ENCODE peak calls at places on chromosomes 6 and 20, in five cellular contexts. S is Peyer's patch, T is uterus, X is ascending aorta, N is SK-N-SH. A is an unnamed sample.
A peak's percentile ranks its signal among the peaks of the same experiment; 100 is the strongest.

GRCh38 chr6:2739335-2739734 is 11.4 kb downstream of the MYLK4 start:
- DNase-seq in N (no peak), T (no peak), X (no peak), S (no peak), A (no peak)

GRCh38 chr20:60751826-60752225 is 500.2 kb upstream of the CDH4 start:
- DNase-seq in X (no peak), T (no peak), S (no peak), N (no peak), A (no peak)

GRCh38 chr20:3413393-3413889 is 6.0 kb upstream of the DNAAF9 start:
- DNase-seq in N (no peak), T (no peak), S (no peak), X (no peak), A (no peak)

GRCh38 chr6:142671791-142672190 is 273.2 kb downstream of the HIVEP2 start:
- DNase-seq in X (no peak), S (peak; percentile 51), T (no peak), N (no peak), A (no peak)

GRCh38 chr20:8385247-8385646 is 253.2 kb downstream of the PLCB1 start:
- DNase-seq in T (no peak), X (peak; percentile 61), N (no peak), S (no peak), A (no peak)

GRCh38 chr20:34703573-34704176 is 469 bp upstream of the TP53INP2 start:
- DNase-seq in N (peak; percentile 60), S (peak; percentile 63), X (peak; percentile 79), T (peak; percentile 38), A (no peak)

GRCh38 chr6:154615483-154616025 is 105.1 kb upstream of the CNKSR3 start:
- DNase-seq in N (peak; percentile 66), T (peak; percentile 73), X (peak; percentile 69), S (peak; percentile 92), A (no peak)

GRCh38 chr6:118324081-118324480 is 224.0 kb upstream of the PLN start:
- DNase-seq in T (no peak), S (no peak), X (no peak), N (no peak), A (no peak)

GRCh38 chr6:154230910-154231595 is 125.5 kb downstream of the IPCEF1 start:
- DNase-seq in T (no peak), X (no peak), N (no peak), S (no peak), A (no peak)

GRCh38 chr20:54320148-54320607 is 112.3 kb downstream of the PFDN4 start:
- DNase-seq in S (no peak), X (no peak), T (no peak), N (no peak), A (no peak)

GRCh38 chr6:109662192-109662591 is 28.8 kb downstream of the AK9 start:
- DNase-seq in S (no peak), N (no peak), T (no peak), X (no peak), A (no peak)

GRCh38 chr6:159540883-159541282 is 152.2 kb downstream of the SOD2 start:
- DNase-seq in X (no peak), T (no peak), N (no peak), S (no peak), A (no peak)

DNA sequence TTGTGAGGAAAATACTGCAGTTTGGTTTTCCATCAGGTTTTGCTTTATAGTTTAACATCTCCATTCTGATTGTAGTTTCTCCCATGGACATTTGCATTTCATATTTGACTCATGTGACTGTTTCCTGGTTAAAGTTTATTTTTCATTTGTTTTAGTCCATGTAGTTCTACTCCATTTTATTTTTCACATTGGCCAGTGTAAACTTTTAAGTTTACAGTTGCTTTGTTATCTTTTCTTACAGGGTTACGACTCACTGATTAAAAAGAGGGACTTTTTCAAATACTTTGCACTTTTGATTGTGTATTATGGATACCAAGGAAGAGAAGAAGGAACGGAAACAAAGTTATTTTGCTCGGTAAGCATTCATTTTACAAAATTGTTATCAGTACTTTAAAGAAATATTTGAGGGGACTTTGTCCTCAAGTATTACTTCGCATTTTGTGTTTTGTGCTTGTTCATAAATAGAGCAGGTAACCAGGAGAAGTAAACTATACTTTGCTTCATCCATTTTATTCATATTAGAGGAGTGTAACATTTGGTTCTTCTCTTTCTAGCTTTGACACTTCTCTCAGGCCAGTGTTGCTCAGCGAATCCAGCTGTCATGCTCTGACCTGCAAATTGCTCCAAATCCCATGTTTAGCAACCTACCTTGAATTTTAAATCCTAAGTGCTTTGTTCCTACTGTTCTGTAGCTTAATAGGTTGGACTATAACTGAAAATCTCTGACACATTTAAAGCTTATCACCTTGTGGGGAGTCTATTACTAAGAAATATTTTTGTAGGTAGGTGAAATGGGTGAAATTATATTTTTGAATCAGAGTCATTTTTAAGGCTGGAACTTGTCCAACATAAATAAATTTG is 24.5 kb downstream of the NCOA7 start:
- DNase-seq in N (no peak), X (no peak), T (no peak), S (no peak), A (no peak)
- H3K27ac ChIP-seq in N (peak overlapping the region; percentile 16), X (peak overlapping the region; percentile 10), T (peak overlapping the region; percentile 24), S (peak overlapping the region; percentile 21), A (no peak overlapping the region)

DNA sequence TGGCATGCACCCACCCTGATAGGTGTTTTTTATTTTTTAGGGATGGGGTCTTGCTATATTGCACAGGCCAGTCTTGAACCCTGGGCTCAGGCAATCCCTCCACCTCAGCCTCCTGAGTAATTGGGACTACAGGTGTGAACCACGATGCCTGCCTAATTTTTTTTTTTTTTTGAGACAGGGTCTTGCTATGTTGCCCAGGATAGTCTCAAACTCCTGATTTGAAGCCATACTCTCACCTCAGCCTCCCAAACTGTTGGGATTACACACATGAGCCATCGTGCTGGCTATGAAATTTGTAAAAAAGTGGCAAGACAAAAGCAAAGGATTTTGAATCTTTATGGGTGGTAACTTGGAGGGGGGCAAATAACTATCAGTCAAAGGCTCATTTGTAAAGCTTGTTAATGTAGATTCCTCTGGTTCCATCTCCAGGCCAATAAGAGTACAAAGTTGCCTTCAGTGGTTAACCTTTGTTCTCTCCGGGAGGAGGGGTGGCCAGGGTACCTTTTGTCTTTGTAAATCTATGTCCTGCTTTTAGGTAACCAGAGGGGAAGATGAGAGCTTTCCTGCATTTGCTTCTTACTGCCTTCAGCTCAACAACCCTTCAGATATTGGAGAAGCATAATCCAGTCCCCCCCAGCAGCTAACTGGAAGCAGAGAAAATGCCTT is 372.0 kb upstream of the JARID2 start:
- DNase-seq in S (no peak), T (no peak), X (no peak), N (no peak), A (no peak)
- H3K27ac ChIP-seq in S (no peak overlapping the region), T (no peak overlapping the region), X (no peak overlapping the region), N (no peak overlapping the region), A (no peak overlapping the region)

DNA sequence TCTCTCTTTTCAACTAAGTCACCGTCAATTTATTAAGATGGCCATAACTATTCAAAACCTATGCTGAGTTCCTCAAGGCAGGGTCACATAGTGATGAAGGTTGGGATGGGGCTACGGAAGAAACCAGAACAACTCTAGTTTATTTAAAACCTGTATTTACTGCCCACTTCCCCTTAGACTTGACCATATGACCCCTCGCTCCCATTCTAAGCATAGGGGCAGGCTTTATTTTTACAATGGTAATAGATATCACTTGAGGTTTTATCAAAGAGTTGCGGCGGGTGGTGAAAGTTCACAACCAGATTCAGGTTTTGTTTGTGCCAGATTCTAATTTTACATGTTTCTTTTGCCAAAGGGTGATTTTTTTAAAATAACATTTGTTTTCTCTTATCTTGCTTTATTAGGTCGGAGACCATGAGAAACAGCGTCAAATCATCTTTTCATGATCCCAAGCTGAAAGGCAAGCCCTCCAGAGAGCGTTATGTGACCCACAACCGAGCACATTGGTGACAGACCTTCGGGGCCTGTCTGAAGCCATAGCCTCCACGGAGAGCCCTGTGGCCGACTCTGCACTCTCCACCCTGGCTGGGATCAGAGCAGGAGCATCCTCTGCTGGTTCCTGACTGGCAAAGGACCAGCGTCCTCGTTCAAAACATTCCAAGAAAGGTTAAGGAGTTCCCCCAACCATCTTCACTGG is 5.5 kb downstream of the EDN1 start:
- DNase-seq in T (no peak), S (no peak), X (no peak), N (no peak), A (no peak)
- H3K27ac ChIP-seq in T (no peak overlapping the region), S (peak overlapping the region; percentile 72), X (peak overlapping the region; percentile 85), N (peak overlapping the region; percentile 62), A (no peak overlapping the region)

GRCh38 chr6:165119231-165120020 is 190.0 kb downstream of the C6orf118 start:
- DNase-seq in N (no peak), S (no peak), X (no peak), T (no peak), A (no peak)

GRCh38 chr6:165117121-165117520 is 192.3 kb downstream of the C6orf118 start:
- DNase-seq in X (no peak), N (no peak), T (no peak), S (no peak), A (no peak)

GRCh38 chr6:165118736-165119135 is 190.7 kb downstream of the C6orf118 start:
- DNase-seq in N (no peak), T (no peak), X (no peak), S (no peak), A (no peak)

DNA sequence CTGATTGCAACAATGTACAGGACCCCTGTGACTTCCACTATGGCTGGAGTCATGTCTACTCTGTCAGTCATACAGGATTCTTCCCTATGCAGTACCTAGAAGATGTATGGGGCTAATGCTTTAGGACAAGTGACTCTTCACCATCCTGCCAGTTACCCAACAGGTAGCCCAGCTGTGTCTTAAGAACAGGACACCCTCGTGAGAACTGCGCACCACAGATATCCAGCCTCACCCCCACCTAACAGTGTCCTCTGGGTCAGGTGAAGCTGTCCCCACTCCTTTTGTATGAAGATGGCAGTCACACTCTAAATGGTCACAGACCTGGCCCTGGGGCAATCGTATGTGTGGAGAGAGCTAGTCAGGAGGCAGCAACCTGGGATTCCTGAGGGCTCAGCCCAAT is 191.6 kb downstream of the C6orf118 start:
- DNase-seq in T (no peak), N (no peak), X (no peak), S (no peak), A (no peak)
- H3K27ac ChIP-seq in T (no peak overlapping the region), N (no peak overlapping the region), X (no peak overlapping the region), S (no peak overlapping the region), A (no peak overlapping the region)

GRCh38 chr20:41151134-41151869 is 14.0 kb downstream of the PLCG1 start:
- DNase-seq in S (no peak), N (no peak), T (no peak), X (no peak), A (no peak)

GRCh38 chr20:41152108-41152757 is 14.9 kb downstream of the PLCG1 start:
- DNase-seq in S (no peak), N (no peak), T (no peak), X (no peak), A (no peak)

GRCh38 chr20:41149679-41150131 is 12.4 kb downstream of the PLCG1 start:
- DNase-seq in N (no peak), T (no peak), X (no peak), S (peak; percentile 77), A (no peak)

GRCh38 chr20:41148956-41149355 is 11.6 kb downstream of the PLCG1 start:
- DNase-seq in N (no peak), X (no peak), T (no peak), S (no peak), A (no peak)

GRCh38 chr20:41150664-41151063 is 13.3 kb downstream of the PLCG1 start:
- DNase-seq in N (no peak), X (no peak), T (no peak), S (no peak), A (no peak)
- H3K27ac ChIP-seq in N (no peak overlapping the region), X (no peak overlapping the region), T (peak overlapping the region; percentile 70), S (peak overlapping the region; percentile 89), A (peak overlapping the region; percentile 91)

A was measured in naive thymus-derived CD4-positive, alpha-beta T cell.